ENCODE peak calls at places on chromosomes 12 and 14, in four cellular contexts. P is MCF 10A; I is Calu3; M is CD8-positive, alpha-beta T cell. L is an unnamed sample.

GRCh38 chr12:51600721-51601120 is 9.7 kb downstream of the SCN8A start:
- DNase-seq in M (no peak), P (no peak), I (no peak), L (no peak)

GRCh38 chr12:115452751-115453281 is 768.8 kb upstream of the TBX3 start:
- DNase-seq in I (no peak), P (no peak), M (no peak), L (no peak)

GRCh38 chr14:91413547-91414474 is 3.8 kb downstream of the CCDC88C start:
- DNase-seq in P (peak; percentile 63), M (peak; percentile 67), I (peak; percentile 75), L (no peak)

GRCh38 chr12:57452181-57452936 is 2.7 kb upstream of the INHBE start:
- DNase-seq in M (no peak), P (peak; percentile 55), I (no peak), L (peak; percentile 84)

GRCh38 chr12:13380297-13380696 is 183.8 kb downstream of the EMP1 start:
- DNase-seq in I (no peak), M (no peak), P (no peak), L (no peak)

GRCh38 chr12:111451649-111452129 is 46.0 kb downstream of the SH2B3 start:
- DNase-seq in P (peak; percentile 56), M (no peak), I (peak; percentile 34), L (peak; percentile 58)

GRCh38 chr12:84995646-84996045 is 40.4 kb downstream of the TSPAN19 start:
- DNase-seq in M (no peak), P (peak; percentile 30), I (no peak), L (no peak)

GRCh38 chr12:67590122-67590795 is 58.3 kb upstream of the DYRK2 start:
- DNase-seq in M (peak; percentile 54), P (peak; percentile 9), I (no peak), L (no peak)

GRCh38 chr12:131818821-131819585 is 9.2 kb upstream of the MMP17 start:
- DNase-seq in M (no peak), I (no peak), P (no peak), L (no peak)

GRCh38 chr12:123532021-123532420 is 1.5 kb downstream of the RILPL1 start:
- DNase-seq in I (no peak), P (no peak), M (no peak), L (no peak)

GRCh38 chr12:47014474-47014873 is 64.9 kb upstream of the PCED1B start:
- DNase-seq in M (no peak), P (peak; percentile 63), I (peak; percentile 8), L (peak; percentile 87)

GRCh38 chr14:80638620-80639215 is 302.8 kb downstream of the CEP128 start:
- DNase-seq in I (peak; percentile 21), M (no peak), P (peak; percentile 42), L (peak; percentile 91)

GRCh38 chr14:54362759-54363437 is 33.9 kb upstream of the CDKN3 start:
- DNase-seq in I (no peak), M (no peak), P (no peak), L (no peak)

GRCh38 chr12:3587402-3588013 is 96.5 kb downstream of the PRMT8 start:
- DNase-seq in M (no peak), I (no peak), P (no peak), L (no peak)

GRCh38 chr12:2138871-2139308 is 86.1 kb downstream of the CACNA1C start:
- DNase-seq in M (no peak), P (no peak), I (no peak), L (no peak)

GRCh38 chr14:69685217-69685616 is 73.8 kb downstream of the SUSD6 start:
- DNase-seq in P (peak; percentile 93), M (no peak), I (no peak), L (no peak)

GRCh38 chr12:116933101-116933500 is 22.4 kb downstream of the FBXW8 start:
- DNase-seq in I (no peak), M (no peak), P (no peak), L (no peak)

GRCh38 chr12:41537522-41537921 is 349.4 kb downstream of the PDZRN4 start:
- DNase-seq in I (no peak), P (no peak), M (no peak), L (no peak)

GRCh38 chr14:56145965-56146364 is 27.8 kb downstream of the PELI2 start:
- DNase-seq in I (no peak), P (peak; percentile 58), M (no peak), L (peak; percentile 33)

GRCh38 chr12:108369736-108370396 is 30.8 kb upstream of the CMKLR1 start:
- DNase-seq in M (no peak), I (no peak), P (no peak), L (no peak)

GRCh38 chr12:122021193-122021821 is 377 bp upstream of the BCL7A start:
- DNase-seq in I (peak; percentile 29), M (no peak), P (peak; percentile 28), L (no peak)

GRCh38 chr14:91038439-91038838 is 22.0 kb downstream of the RPS6KA5 start:
- DNase-seq in P (peak; percentile 84), I (no peak), M (no peak), L (no peak)

GRCh38 chr14:29654910-29655590 is 272.6 kb downstream of the PRKD1 start:
- DNase-seq in M (no peak), P (peak; percentile 61), I (no peak), L (peak; percentile 2)

GRCh38 chr12:81835783-81836182 is 76.6 kb upstream of the PPFIA2 start:
- DNase-seq in M (no peak), P (no peak), I (no peak), L (no peak)

GRCh38 chr12:105368047-105368646 is 37.7 kb downstream of the C12orf75 start:
- DNase-seq in P (no peak), M (no peak), I (no peak), L (no peak)

GRCh38 chr14:61401461-61401860 is 80.1 kb downstream of the PRKCH start:
- DNase-seq in M (no peak), P (no peak), I (no peak), L (no peak)

GRCh38 chr14:61396694-61397093 is 75.3 kb downstream of the PRKCH start:
- DNase-seq in I (no peak), M (peak; percentile 36), P (no peak), L (no peak)

GRCh38 chr14:61397607-61398006 is 76.2 kb downstream of the PRKCH start:
- DNase-seq in M (no peak), P (no peak), I (no peak), L (no peak)

GRCh38 chr14:61398221-61398620 is 76.8 kb downstream of the PRKCH start:
- DNase-seq in I (no peak), P (no peak), M (no peak), L (no peak)

GRCh38 chr14:61399365-61399764 is 78.0 kb downstream of the PRKCH start:
- DNase-seq in M (no peak), P (no peak), I (no peak), L (no peak)
- TF ChIP-seq CTCF in M (no peak), P (no peak), I (no peak), L (no peak)

GRCh38 chr12:4908694-4909396 is 860 bp upstream of the KCNA1 start:
- DNase-seq in I (no peak), M (no peak), P (no peak), L (no peak)
- TF ChIP-seq CTCF in I (no peak), M (no peak), P (no peak), L (no peak)

GRCh38 chr12:50132505-50133135 is 20.6 kb downstream of the COX14 start:
- DNase-seq in P (peak; percentile 62), M (no peak), I (no peak), L (peak; percentile 16)
- TF ChIP-seq CTCF in P (peak; percentile 48), M (peak; percentile 52), I (peak; percentile 39), L (peak; percentile 75)

GRCh38 chr14:43765474-43765873 is 741.6 kb downstream of the FSCB start:
- DNase-seq in I (no peak), P (no peak), M (no peak), L (no peak)
- TF ChIP-seq CTCF in I (no peak), P (no peak), M (no peak), L (no peak)

DNA sequence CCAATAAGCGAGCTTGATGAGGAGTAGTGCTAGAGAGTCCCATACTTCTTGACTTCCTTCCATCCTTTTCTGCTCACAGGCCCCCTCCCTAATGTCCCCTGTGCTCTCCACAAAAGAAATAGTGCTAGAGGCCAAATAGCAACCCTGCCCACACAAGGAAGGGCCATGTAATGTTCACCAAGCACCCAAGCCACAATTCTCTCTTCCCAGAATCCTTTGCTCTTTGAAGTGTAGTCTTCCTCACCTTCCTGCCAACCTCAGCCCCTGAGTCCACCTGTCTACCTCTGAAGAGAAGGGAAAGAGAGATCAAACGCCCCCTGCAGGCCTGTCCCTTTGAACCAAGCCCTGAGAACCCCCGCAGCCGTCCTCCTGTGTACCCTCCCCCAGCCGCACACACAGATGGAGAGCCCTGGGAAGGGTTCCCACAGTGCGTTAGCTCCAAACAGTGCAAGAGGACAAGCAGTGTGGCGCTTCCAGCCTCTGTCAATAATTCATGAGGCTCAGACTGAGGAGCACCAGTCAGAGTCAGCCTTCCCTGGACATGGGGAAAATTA is 1.9 kb upstream of the DHRS4 start:
- DNase-seq in M (no peak), I (no peak), P (no peak), L (no peak)
- TF ChIP-seq CTCF in M (no peak), I (no peak), P (no peak), L (peak; percentile 41)

GRCh38 chr14:61074852-61075251 is 93.8 kb downstream of the SLC38A6 start:
- DNase-seq in I (no peak), M (no peak), P (no peak), L (no peak)

GRCh38 chr14:61080591-61081010 is 99.6 kb downstream of the SLC38A6 start:
- DNase-seq in M (no peak), P (no peak), I (no peak), L (peak; percentile 82)

GRCh38 chr14:61077946-61078738 is 97.1 kb downstream of the SLC38A6 start:
- DNase-seq in P (peak; percentile 67), I (no peak), M (no peak), L (no peak)

GRCh38 chr14:61076531-61076930 is 95.5 kb downstream of the SLC38A6 start:
- DNase-seq in I (no peak), P (peak; percentile 58), M (no peak), L (no peak)

GRCh38 chr14:61077437-61077836 is 96.4 kb downstream of the SLC38A6 start:
- DNase-seq in P (no peak), M (no peak), I (no peak), L (no peak)
- TF ChIP-seq CTCF in P (no peak), M (no peak), I (no peak), L (no peak)

GRCh38 chr12:24557738-24558137 is 391.2 kb downstream of the BCAT1 start:
- DNase-seq in I (no peak), M (no peak), P (no peak), L (no peak)
- TF ChIP-seq CTCF in I (no peak), M (no peak), P (no peak), L (no peak)

GRCh38 chr12:45816652-45817051 is 87.1 kb downstream of the ARID2 start:
- DNase-seq in I (no peak), P (no peak), M (no peak), L (no peak)
- TF ChIP-seq CTCF in I (no peak), P (no peak), M (no peak), L (peak; percentile 47)

L was measured in HFFc6.